ENCODE peak calls at places on chromosomes 4 and X, in five cellular contexts. T is left ventricle myocardium inferior, P is LoVo, R is K562, O is left lobe of liver. C is an unnamed sample.

GRCh38 chrX:20620301-20620700 is 353.6 kb upstream of the RPS6KA3 start:
- DNase-seq in T (no peak), P (peak), R (no peak), O (no peak), C (no peak)

GRCh38 chr4:47933798-47934197 is 19.4 kb upstream of the NFXL1 start:
- DNase-seq in T (no peak), P (peak), R (peak), O (no peak), C (no peak)

GRCh38 chr4:64271601-64272081 is 137.6 kb downstream of the TECRL start:
- DNase-seq in T (peak), P (peak), R (no peak), O (no peak), C (no peak)

GRCh38 chrX:96474357-96475125 is 210.1 kb upstream of the DIAPH2 start:
- DNase-seq in T (no peak), P (peak), R (no peak), O (no peak), C (no peak)

GRCh38 chr4:78528327-78528726 is 23.2 kb upstream of the ANXA3 start:
- DNase-seq in T (no peak), P (no peak), R (no peak), O (no peak), C (no peak)

GRCh38 chrX:51461053-51462050 is 35.0 kb downstream of the NUDT11 start:
- DNase-seq in T (no peak), P (peak), R (peak), O (no peak), C (no peak)

GRCh38 chrX:149129767-149130166 is 375.3 kb downstream of the IDS start:
- DNase-seq in T (no peak), P (no peak), R (no peak), O (no peak), C (no peak)

GRCh38 chrX:77893713-77894112 is 1.5 kb downstream of the MAGT1 start:
- DNase-seq in T (no peak), P (no peak), R (no peak), O (no peak), C (no peak)

GRCh38 chr4:177256950-177257349 is 52.7 kb upstream of the NEIL3 start:
- DNase-seq in T (no peak), P (no peak), R (no peak), O (no peak), C (no peak)

GRCh38 chr4:152729466-152729865 is 49.7 kb upstream of the TMEM154 start:
- DNase-seq in T (no peak), P (no peak), R (no peak), O (no peak), C (no peak)

GRCh38 chr4:170007113-170007512 is 19.1 kb downstream of the MFAP3L start:
- DNase-seq in T (no peak), P (no peak), R (peak), O (no peak), C (no peak)

GRCh38 chrX:23662187-23662586 is 5.1 kb upstream of the PRDX4 start:
- DNase-seq in T (no peak), P (no peak), R (no peak), O (no peak), C (no peak)

GRCh38 chr4:610411-611261 is 14.7 kb upstream of the PDE6B start:
- DNase-seq in T (peak), P (peak), R (no peak), O (peak), C (no peak)